ENCODE peak calls at places on chromosomes 4 and X, in seven cellular contexts. Z is OCI-LY7; U is CD4-positive, alpha-beta T cell; O is choroid plexus epithelial cell; F is GM10248; C is H9; R is endothelial cell. X is an unnamed sample.

GRCh38 chr4:123340381-123340701 is 56.3 kb upstream of the SPRY1 start:
- DNase-seq in O (peak), F (no peak), R (no peak), U (no peak), Z (no peak), C (no peak), X (no peak)

GRCh38 chr4:137393043-137393442 is 139.3 kb downstream of the PCDH18 start:
- DNase-seq in O (peak), F (no peak), C (no peak), R (no peak), Z (no peak), U (no peak), X (no peak)

GRCh38 chr4:105296672-105297071 is 150.0 kb downstream of the TET2 start:
- DNase-seq in Z (no peak), C (no peak), R (no peak), O (no peak), U (no peak), F (no peak), X (no peak)

GRCh38 chr4:123593655-123594054 is 197.1 kb downstream of the SPRY1 start:
- DNase-seq in Z (no peak), U (no peak), F (no peak), R (no peak), C (no peak), O (no peak), X (no peak)

GRCh38 chr4:104859601-104860000 is 287.1 kb upstream of the TET2 start:
- DNase-seq in C (no peak), Z (no peak), R (no peak), U (no peak), F (no peak), O (no peak), X (no peak)

GRCh38 chrX:70062961-70063550 is 799 bp downstream of the OTUD6A start:
- DNase-seq in O (no peak), R (no peak), F (no peak), Z (no peak), U (no peak), C (no peak), X (peak)

GRCh38 chr4:152886201-152886600 is 49.9 kb upstream of the FHDC1 start:
- DNase-seq in O (no peak), F (no peak), C (no peak), R (no peak), Z (no peak), U (no peak), X (no peak)

GRCh38 chrX:15882704-15883539 is 28.3 kb upstream of the AP1S2 start:
- DNase-seq in C (no peak), Z (peak), U (no peak), O (peak), F (no peak), R (no peak), X (no peak)

GRCh38 chr4:186485621-186486062 is 69.7 kb downstream of the MTNR1A start:
- DNase-seq in R (peak), O (no peak), U (no peak), Z (no peak), C (no peak), F (no peak), X (no peak)

GRCh38 chr4:135601351-135601750 is 1399.8 kb upstream of the PABPC4L start:
- DNase-seq in R (no peak), U (no peak), O (no peak), F (no peak), Z (no peak), C (no peak), X (no peak)

GRCh38 chrX:150293311-150294013 is 69.7 kb upstream of the MAMLD1 start:
- DNase-seq in Z (no peak), F (no peak), R (no peak), C (no peak), O (no peak), U (no peak), X (no peak)

GRCh38 chr4:20422398-20422797 is 170.7 kb downstream of the SLIT2 start:
- DNase-seq in U (no peak), F (peak), R (peak), C (peak), Z (peak), O (peak), X (no peak)

DNA sequence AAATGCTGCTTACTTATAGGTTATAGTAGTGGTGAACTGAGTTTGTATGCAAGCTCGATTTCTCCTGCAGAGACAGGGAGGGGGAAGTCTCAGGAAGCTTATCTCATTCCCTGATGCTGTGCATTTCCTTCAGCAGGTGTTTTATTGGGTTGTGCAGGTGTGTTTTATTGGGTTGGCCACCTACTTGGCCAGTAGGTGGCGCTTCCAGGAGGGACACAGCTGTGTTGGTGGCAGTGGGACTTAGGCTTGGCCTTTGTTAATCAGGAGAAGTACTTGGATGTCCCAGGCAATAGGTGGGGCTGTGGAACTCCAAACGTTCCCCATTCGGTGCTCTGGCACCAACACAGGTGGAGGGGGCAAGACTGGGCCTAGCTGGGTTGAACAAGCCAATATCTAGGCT is 196.0 kb upstream of the DCAF8L1 start:
- DNase-seq in F (peak), Z (peak), U (no peak), O (no peak), C (peak), R (peak), X (no peak)
- TF ChIP-seq CTCF in F (no peak), Z (peak), U (no peak), O (peak), C (peak), R (peak), X (no peak)

GRCh38 chrX:115344885-115345653 is 55.6 kb downstream of the LUZP4 start:
- DNase-seq in U (no peak), F (no peak), C (peak), Z (no peak), O (peak), R (peak), X (peak)
- TF ChIP-seq CTCF in U (no peak), F (no peak), C (no peak), Z (no peak), O (peak), R (no peak), X (peak)

DNA sequence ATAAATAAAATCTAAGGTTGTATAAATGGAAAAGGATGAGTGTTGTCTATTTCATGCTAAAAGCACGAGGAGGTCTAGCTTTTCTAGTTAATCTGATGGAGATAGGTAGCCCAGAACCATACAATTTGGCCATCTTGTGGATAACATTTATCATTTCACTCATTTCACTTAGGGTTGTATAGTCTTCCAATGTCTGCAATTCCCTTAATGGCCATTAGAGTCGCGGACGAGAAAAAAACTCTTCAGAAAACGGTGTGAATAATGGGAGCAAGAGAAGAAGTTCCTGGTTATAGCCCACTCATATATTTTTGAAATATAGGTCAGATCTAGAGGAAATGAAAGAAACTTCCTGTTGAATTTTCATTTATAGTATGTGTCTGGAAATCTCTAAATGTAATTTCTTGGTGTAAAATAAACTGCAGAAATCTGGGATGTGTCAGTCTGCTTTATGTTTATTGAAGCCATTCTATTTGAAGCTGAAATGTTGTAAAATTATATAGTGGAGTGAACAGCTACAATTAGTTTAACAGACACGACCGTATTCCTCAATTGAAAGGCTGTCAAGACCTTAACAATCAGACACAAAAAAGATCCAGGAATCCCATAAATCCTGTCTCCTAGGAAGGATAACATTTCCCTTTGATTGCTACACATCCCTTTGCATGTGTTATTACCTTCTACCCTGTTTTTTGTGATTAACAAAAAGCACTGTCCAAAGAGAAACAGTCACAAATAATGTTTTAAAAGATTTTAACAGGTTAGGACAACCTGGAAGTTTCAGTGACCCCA is 47.7 kb upstream of the MGST2 start:
- DNase-seq in O (peak), Z (peak), R (no peak), C (no peak), U (no peak), F (no peak), X (no peak)
- TF ChIP-seq CTCF in O (peak), Z (peak), R (peak), C (peak), U (no peak), F (no peak), X (peak)

GRCh38 chr4:163901305-163901704 is 406.8 kb downstream of the TMA16 start:
- DNase-seq in U (no peak), R (no peak), Z (no peak), C (no peak), F (no peak), O (no peak), X (no peak)
- TF ChIP-seq CTCF in U (no peak), R (no peak), Z (no peak), C (peak), F (no peak), O (no peak), X (no peak)

GRCh38 chrX:32599156-32599555 is 612.2 kb downstream of the DMD start:
- DNase-seq in C (no peak), R (no peak), U (no peak), Z (no peak), O (no peak), F (no peak), X (no peak)
- TF ChIP-seq CTCF in C (no peak), R (no peak), U (no peak), Z (no peak), O (no peak), F (no peak), X (no peak)

GRCh38 chr4:131054489-131055019 is 1958.6 kb downstream of the C4orf33 start:
- DNase-seq in U (no peak), R (no peak), O (no peak), C (peak), Z (no peak), F (no peak), X (no peak)
- TF ChIP-seq CTCF in U (no peak), R (no peak), O (no peak), C (peak), Z (no peak), F (no peak), X (no peak)

GRCh38 chr4:110467400-110467799 is 8.6 kb upstream of the ENPEP start:
- DNase-seq in Z (peak), F (no peak), R (no peak), U (no peak), O (no peak), C (no peak), X (no peak)

GRCh38 chr4:110475881-110476818 is at the start of gene ENPEP:
- DNase-seq in O (peak), Z (no peak), F (no peak), U (no peak), R (no peak), C (peak), X (no peak)

GRCh38 chr4:110477836-110478235 is 1.9 kb downstream of the ENPEP start:
- DNase-seq in O (no peak), Z (no peak), C (no peak), R (no peak), F (no peak), U (no peak), X (no peak)

GRCh38 chr4:110472583-110473329 is 3.2 kb upstream of the ENPEP start:
- DNase-seq in F (no peak), O (peak), U (no peak), Z (no peak), R (no peak), C (peak), X (no peak)
- TF ChIP-seq CTCF in F (no peak), O (peak), U (no peak), Z (no peak), R (no peak), C (peak), X (no peak)

GRCh38 chrX:153569475-153569874 is 29.5 kb downstream of the CCNQ start:
- DNase-seq in U (no peak), R (no peak), O (no peak), C (no peak), Z (no peak), F (no peak), X (no peak)

GRCh38 chrX:153572601-153573000 is 26.3 kb downstream of the CCNQ start:
- DNase-seq in O (no peak), U (no peak), Z (no peak), F (no peak), C (no peak), R (no peak), X (no peak)

GRCh38 chrX:153565996-153566580 is 32.9 kb downstream of the CCNQ start:
- DNase-seq in F (no peak), Z (no peak), U (no peak), C (peak), R (no peak), O (no peak), X (no peak)

GRCh38 chrX:153571159-153571908 is 27.6 kb downstream of the CCNQ start:
- DNase-seq in U (no peak), R (no peak), F (no peak), O (no peak), C (no peak), Z (no peak), X (no peak)

GRCh38 chrX:153568612-153569011 is 30.3 kb downstream of the CCNQ start:
- DNase-seq in Z (no peak), F (no peak), U (no peak), C (peak), R (no peak), O (no peak), X (no peak)
- TF ChIP-seq CTCF in Z (no peak), F (no peak), U (no peak), C (peak), R (no peak), O (peak), X (no peak)

GRCh38 chr4:42573249-42573648 is 83.7 kb downstream of the ATP8A1 start:
- DNase-seq in R (no peak), C (no peak), U (no peak), O (no peak), Z (no peak), F (no peak), X (no peak)

GRCh38 chr4:42579903-42580302 is 77.0 kb downstream of the ATP8A1 start:
- DNase-seq in C (no peak), Z (no peak), O (no peak), U (no peak), F (no peak), R (no peak), X (no peak)

GRCh38 chr4:42574873-42575272 is 82.0 kb downstream of the ATP8A1 start:
- DNase-seq in F (no peak), Z (no peak), U (no peak), C (no peak), O (no peak), R (no peak), X (no peak)

GRCh38 chr4:42578187-42578586 is 78.7 kb downstream of the ATP8A1 start:
- DNase-seq in U (no peak), F (no peak), R (no peak), C (no peak), O (no peak), Z (no peak), X (no peak)
- TF ChIP-seq CTCF in U (no peak), F (no peak), R (no peak), C (peak), O (no peak), Z (peak), X (no peak)

GRCh38 chr4:56435001-56435747 is at the start of gene PPAT:
- DNase-seq in O (peak), F (peak), Z (peak), U (peak), C (peak), R (peak), X (peak)
- TF ChIP-seq CTCF in O (peak), F (peak), Z (no peak), U (peak), C (peak), R (no peak), X (peak)